ENCODE peak calls at places on chromosomes 6 and 20, in four cellular contexts. A is retinal pigment epithelial cell, D is breast epithelium, N is lower leg skin. C is an unnamed sample.

GRCh38 chr6:129978148-129978916 is 40.0 kb upstream of the L3MBTL3 start:
- DNase-seq in A (no peak), N (no peak), D (no peak), C (no peak)

GRCh38 chr6:11197846-11198245 is 34.6 kb downstream of the NEDD9 start:
- DNase-seq in D (no peak), N (no peak), A (no peak), C (no peak)

GRCh38 chr6:131013495-131013894 is 49.5 kb downstream of the EPB41L2 start:
- DNase-seq in A (peak), N (no peak), D (no peak), C (no peak)

GRCh38 chr6:89270951-89271721 is 44.0 kb downstream of the GABRR2 start:
- DNase-seq in A (no peak), N (peak), D (no peak), C (no peak)

GRCh38 chr6:162973141-162973872 is 245.5 kb downstream of the PACRG start:
- DNase-seq in D (no peak), N (no peak), A (no peak), C (no peak)

GRCh38 chr6:122677436-122677835 is 67.2 kb downstream of the PKIB start:
- DNase-seq in A (no peak), N (no peak), D (no peak), C (no peak)

GRCh38 chr20:57573893-57574292 is 13.0 kb downstream of the PCK1 start:
- DNase-seq in D (no peak), A (no peak), N (no peak), C (no peak)

GRCh38 chr6:102488729-102489128 is 1095.2 kb downstream of the GRIK2 start:
- DNase-seq in A (peak), N (no peak), D (no peak), C (no peak)

GRCh38 chr20:62550087-62550565 is 74.3 kb upstream of the GATA5 start:
- DNase-seq in N (no peak), A (no peak), D (peak), C (no peak)
- TF ChIP-seq CTCF in N (no peak), A (no peak), D (no peak), C (no peak)

GRCh38 chr6:82843291-82843885 is 222.3 kb downstream of the UBE3D start:
- DNase-seq in A (no peak), N (no peak), D (no peak), C (peak)
- H3K4me3 ChIP-seq in A (no peak), N (no peak), D (no peak), C (no peak)

GRCh38 chr20:6641012-6641411 is 126.5 kb upstream of the BMP2 start:
- DNase-seq in A (no peak), D (no peak), N (no peak), C (no peak)
- TF ChIP-seq CTCF in A (peak), D (no peak), N (no peak), C (peak)

DNA sequence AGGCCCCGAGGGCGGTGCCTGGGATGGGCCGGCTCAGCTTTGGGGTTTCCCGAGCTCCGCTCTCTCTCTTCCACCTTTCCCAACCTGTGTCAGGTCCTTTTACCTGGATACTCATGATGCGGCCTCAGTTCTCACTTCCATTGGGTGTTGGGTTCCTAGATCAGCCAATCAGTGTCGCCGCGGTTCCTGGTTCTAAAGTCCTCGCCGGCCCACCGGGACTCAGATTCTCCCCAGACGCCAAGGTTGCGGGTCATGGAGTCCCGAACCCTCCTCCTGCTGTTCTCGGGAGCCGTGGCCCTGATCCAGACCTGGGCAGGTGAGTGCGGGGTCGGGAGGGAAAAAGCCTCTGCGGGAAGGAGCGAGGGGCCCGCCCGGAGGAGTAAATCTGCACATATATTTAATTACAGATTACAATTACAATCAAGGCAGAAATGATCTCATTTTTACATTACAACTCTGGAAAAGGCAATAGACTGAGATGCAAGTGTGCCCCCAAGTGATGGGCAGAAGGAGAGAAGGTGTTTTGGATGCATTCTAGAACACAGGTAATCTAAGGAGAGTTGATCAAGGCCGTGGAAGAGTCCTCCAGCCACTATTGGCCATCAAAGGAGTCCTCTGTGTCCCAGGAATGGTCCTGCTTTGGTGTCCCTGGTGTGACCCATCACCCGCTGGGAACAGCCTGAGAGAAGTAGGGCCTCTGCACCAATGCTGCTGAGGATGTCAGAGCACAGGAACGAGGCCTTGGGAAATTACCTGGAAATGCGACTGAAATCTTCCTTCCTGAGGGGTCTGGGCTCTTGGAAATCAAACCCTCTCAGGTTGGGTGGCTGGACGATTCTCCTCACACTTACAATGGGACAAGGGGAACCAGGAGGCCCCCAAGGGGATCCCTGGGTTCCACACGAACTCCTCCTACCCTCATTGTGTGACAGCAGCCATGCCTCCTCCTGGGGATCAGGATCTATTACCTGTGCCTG is 34.7 kb upstream of the MICB start:
- DNase-seq in A (peak), N (peak), D (peak), C (peak)
- H3K4me3 ChIP-seq in A (peak), N (peak), D (peak), C (peak)

DNA sequence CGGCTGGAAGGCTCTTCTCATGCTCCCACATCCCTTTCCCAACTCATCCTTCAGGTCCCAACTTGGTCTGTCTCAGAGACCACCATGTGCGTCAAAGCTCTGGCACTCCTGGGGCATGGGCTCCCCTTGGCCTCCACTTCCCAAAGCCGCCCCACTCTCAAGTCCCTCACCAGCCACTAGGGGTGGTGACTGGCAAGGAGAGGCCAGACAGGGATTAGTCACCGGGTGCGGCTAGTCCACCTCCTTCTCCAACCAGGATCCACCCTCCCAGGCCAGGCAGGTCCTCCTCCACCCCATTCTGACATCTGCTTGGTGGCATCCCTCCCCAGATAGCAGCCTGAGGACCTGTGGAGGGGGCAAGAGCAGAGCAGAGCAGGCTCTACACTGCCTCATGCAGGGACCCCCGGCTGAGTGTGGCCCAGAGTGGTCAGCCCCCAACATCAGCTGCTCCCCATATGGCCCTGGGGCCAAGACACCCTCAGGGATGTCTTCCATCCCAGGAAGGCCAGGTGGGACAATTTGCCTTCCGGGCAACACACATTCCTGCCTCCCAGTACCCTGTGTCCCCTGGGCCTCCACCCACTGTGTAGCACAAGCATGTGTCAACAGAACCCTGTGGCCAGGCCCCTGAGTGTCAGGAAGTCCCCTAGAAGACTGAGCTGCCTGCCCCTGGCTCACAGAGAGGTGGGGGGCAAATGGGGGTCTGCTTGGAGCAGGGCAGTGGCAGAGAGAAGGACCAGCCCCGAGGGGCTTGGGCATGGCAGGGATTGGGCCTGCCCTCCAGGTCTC is 29.2 kb downstream of the YTHDF1 start:
- DNase-seq in N (no peak), D (no peak), A (no peak), C (no peak)
- TF ChIP-seq CTCF in N (no peak), D (no peak), A (peak), C (peak)

GRCh38 chr6:139649128-139649527 is 274.7 kb upstream of the CITED2 start:
- DNase-seq in D (no peak), A (no peak), N (no peak), C (no peak)
- H3K4me3 ChIP-seq in D (no peak), A (no peak), N (no peak), C (no peak)

DNA sequence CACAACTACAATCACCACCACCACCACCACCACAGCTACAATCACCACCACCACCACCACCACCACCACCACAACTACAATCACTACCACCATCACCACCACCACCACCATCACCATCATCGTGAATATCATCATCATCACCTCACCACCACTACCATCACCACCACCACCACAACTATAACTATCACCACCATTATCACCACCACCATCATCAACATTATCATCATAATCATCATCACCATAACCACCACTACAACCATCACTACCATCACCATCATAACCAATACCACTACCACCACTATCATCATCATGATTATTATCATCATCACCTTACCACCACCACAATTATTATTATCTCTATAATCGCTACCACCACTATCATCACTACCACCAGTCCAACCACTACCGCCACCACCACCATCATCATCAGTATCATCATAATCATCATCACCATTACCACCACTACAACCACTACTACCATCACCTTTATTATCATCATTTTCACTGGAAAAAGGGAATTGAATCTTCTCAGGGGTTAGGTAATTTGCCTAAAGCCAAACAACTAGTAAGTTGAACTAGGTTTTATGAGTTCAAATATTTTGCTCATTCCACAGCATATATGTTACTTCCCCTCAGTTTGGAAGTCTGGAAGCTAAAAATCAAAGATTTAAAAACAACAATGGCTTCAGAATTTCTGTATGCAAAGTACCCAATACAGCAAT is 8.4 kb downstream of the RIPOR2 start:
- DNase-seq in A (no peak), N (no peak), D (no peak), C (no peak)
- TF ChIP-seq CTCF in A (no peak), N (no peak), D (no peak), C (no peak)

GRCh38 chr6:70135219-70135769 is 167.6 kb downstream of the COL9A1 start:
- DNase-seq in A (no peak), N (no peak), D (no peak), C (no peak)
- H3K4me3 ChIP-seq in A (no peak), N (no peak), D (no peak), C (no peak)

GRCh38 chr20:36677422-36677771 is 31.4 kb upstream of the SLA2 start:
- DNase-seq in N (no peak), A (no peak), D (no peak), C (no peak)
- TF ChIP-seq CTCF in N (no peak), A (no peak), D (no peak), C (no peak)